ENCODE peak calls at places on chromosomes 7 and 10, in four cellular contexts. X is A549, M is lung, T is IMR-90. V is an unnamed sample. For H3K4me1, the result is how much of the 10 kb centered on the place peaks cover.

GRCh38 chr10:23331567-23332290 is 12.9 kb downstream of the C10orf67 start:
- DNase-seq in X (no peak), M (no peak), T (peak), V (no peak)

GRCh38 chr10:43045631-43046287 is 31.1 kb upstream of the RET start:
- DNase-seq in T (no peak), M (no peak), X (no peak), V (no peak)

GRCh38 chr10:3887885-3888476 is 103.0 kb upstream of the KLF6 start:
- DNase-seq in M (no peak), T (peak), X (peak), V (peak)

GRCh38 chr10:49157229-49157628 is 23.4 kb upstream of the FAM170B start:
- DNase-seq in T (no peak), M (no peak), X (no peak), V (no peak)

GRCh38 chr7:111756687-111757178 is 194.4 kb upstream of the IMMP2L start:
- DNase-seq in X (no peak), T (peak), M (peak), V (no peak)

GRCh38 chr7:30164567-30164966 is 29.8 kb downstream of the MTURN start:
- DNase-seq in T (peak), M (no peak), X (peak), V (no peak)

GRCh38 chr7:3157541-3158287 is 114.0 kb upstream of the CARD11 start:
- DNase-seq in T (peak), M (no peak), X (no peak), V (no peak)

GRCh38 chr10:15344876-15345285 is 26.2 kb downstream of the FAM171A1 start:
- DNase-seq in T (peak), M (no peak), X (no peak), V (no peak)

GRCh38 chr7:151432658-151433521 is 7.1 kb downstream of the CRYGN start:
- DNase-seq in M (no peak), X (peak), T (no peak), V (no peak)

GRCh38 chr7:124263232-124263827 is 230.5 kb upstream of the TMEM229A start:
- DNase-seq in X (no peak), T (peak), M (no peak), V (no peak)

GRCh38 chr10:17851611-17852010 is 42.5 kb downstream of the MRC1 start:
- DNase-seq in X (no peak), M (peak), T (no peak), V (no peak)

GRCh38 chr10:71696635-71697326 is 22.8 kb downstream of the C10orf105 start:
- DNase-seq in X (peak), T (no peak), M (peak), V (no peak)

GRCh38 chr10:114933588-114933987 is 4.4 kb upstream of the TRUB1 start:
- DNase-seq in T (peak), X (no peak), M (no peak), V (no peak)

GRCh38 chr7:27723086-27723485 is 16.9 kb upstream of the TAX1BP1 start:
- DNase-seq in M (no peak), T (no peak), X (no peak), V (no peak)

GRCh38 chr7:157058701-157059100 is 48.2 kb upstream of the MNX1 start:
- DNase-seq in T (no peak), M (no peak), X (no peak), V (no peak)

GRCh38 chr7:108351715-108352114 is 104.5 kb downstream of the NRCAM start:
- DNase-seq in X (peak), T (no peak), M (no peak), V (no peak)

GRCh38 chr10:102951316-102951715 is 33.2 kb downstream of the CNNM2 start:
- DNase-seq in T (peak), M (no peak), X (no peak), V (no peak)

GRCh38 chr7:42856605-42856987 is 55.3 kb downstream of the C7orf25 start:
- DNase-seq in X (no peak), M (no peak), T (no peak), V (no peak)
- H3K4me3 ChIP-seq in X (peak), M (peak), T (peak), V (peak)

DNA sequence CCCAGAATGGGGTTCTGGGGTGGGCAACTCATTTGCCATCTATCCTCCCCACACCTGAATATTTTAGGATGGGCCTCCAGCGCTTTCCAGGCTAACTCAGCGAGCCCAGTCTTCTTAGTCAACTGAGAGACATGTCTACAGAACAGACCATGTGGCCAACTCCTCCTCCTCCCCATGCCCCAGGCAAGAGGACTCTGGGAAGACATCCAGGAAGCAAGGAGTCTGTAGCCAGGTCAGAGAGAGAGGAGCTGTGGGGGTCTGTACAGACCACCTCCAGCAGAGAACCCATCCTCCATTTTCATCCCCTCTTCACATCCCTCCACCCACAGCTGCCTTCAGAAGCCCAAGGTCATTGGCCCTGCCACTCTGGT is 55.8 kb upstream of the LBX1 start:
- DNase-seq in T (no peak), M (no peak), X (no peak), V (no peak)
- H3K4me1 ChIP-seq in T (under half), M (under half), X (under half), V (under half)

GRCh38 chr10:117460846-117461765 is 81.4 kb upstream of the EMX2 start:
- DNase-seq in T (no peak), M (no peak), X (no peak), V (no peak)

GRCh38 chr10:117461766-117462423 is 80.7 kb upstream of the EMX2 start:
- DNase-seq in T (peak), M (no peak), X (peak), V (peak)

GRCh38 chr10:117463545-117463920 is 79.0 kb upstream of the EMX2 start:
- DNase-seq in M (no peak), X (no peak), T (no peak), V (no peak)

GRCh38 chr10:117462816-117463544 is 79.6 kb upstream of the EMX2 start:
- DNase-seq in T (no peak), M (no peak), X (no peak), V (no peak)

DNA sequence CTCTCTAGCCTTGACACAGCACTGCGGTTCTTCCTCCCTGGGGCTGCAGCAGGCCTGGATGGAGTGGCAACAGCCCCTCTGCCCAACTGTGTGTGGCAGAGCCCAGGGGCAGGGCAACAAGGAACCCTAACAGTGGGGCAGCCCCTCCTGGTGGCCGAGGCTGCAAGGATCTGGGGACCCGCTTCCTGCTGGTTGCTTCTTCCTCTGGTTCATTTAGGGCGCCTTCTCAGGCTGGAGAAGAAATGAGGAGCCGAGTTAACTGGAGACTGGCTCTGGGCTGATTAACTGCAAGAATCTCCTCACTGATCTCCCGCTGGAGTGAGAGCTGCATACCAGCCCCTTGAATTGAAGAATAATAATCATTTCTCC is 80.1 kb upstream of the EMX2 start:
- DNase-seq in M (no peak), X (peak), T (no peak), V (no peak)
- TF ChIP-seq CTCF in M (no peak), X (peak), T (no peak), V (no peak)

DNA sequence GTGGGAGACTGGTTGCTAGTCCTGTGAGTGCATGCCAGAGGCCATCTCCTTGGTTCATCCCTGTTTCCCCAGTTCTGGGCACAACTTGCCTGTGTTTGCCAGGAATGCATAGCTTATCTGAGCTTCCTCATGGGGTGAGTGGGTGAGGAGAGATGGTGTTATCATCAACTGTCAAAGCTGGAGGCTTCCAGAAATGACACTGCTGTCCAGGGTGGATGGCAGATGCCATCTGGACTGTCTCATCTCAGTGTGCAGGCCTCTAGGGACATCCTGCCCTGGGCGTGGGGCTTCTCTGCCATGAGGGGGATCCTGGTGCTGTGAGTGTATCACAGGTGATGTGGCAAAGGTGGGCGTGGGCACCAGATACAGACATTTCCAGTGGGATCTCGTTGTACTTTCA is 328.6 kb downstream of the DPP6 start:
- DNase-seq in M (no peak), X (no peak), T (no peak), V (no peak)
- H3K4me3 ChIP-seq in M (no peak), X (no peak), T (no peak), V (no peak)

GRCh38 chr10:120940299-120940900 is 89.2 kb downstream of the WDR11 start:
- DNase-seq in M (no peak), X (no peak), T (no peak), V (no peak)
- H3K4me1 ChIP-seq in M (under half), X (under half), T (under half), V (under half)

DNA sequence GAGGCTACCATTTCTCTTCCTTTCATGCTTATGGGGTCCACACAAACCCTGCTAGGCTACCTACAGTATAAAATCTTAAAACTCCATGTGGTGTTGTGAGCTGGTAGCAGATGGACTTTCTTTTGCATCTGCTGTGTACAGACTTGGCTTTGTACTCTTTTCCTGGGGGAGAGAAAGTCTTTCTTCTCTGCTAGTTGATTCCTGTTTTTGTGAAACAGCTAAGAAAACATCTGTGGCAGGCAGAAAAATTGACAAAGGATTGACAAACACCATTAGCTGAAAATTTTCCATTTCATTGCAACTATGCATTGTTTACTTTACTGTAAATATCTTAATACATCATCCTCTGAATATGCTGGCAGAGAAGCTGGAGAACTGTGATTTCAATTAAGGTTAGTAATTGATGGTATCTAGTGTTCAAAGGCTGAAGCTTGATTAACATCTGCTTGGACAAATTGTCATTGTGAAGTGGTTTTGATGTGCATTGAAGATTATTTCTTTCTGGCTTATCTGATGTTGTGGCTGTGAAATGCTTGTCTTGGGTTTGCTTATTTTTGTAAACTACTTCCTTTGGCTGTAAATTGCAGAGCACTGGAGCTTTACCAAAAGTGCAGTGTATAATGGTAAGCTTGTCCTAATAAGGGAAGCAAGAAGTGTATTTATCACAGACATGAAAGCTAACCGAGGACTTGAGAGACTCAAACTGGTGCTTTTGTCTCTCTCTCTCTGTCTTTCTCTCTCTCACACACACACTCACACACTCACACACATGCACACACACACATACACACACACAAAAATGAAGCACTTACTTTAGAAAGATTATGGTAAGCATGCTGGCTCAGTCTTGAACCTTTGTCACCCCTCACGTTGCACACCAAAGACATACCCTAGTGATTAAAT is at the start of gene FOXP2:
- DNase-seq in X (no peak), T (peak), M (no peak), V (no peak)
- TF ChIP-seq CTCF in X (no peak), T (no peak), M (no peak), V (no peak)

GRCh38 chr10:86899670-86900276 is 57.6 kb downstream of the MMRN2 start:
- DNase-seq in T (peak), X (peak), M (peak), V (peak)
- H3K4me3 ChIP-seq in T (no peak), X (no peak), M (no peak), V (no peak)

V was measured in thoracic aorta.